ENCODE peak calls at places on chromosomes 6 and 20, in six cellular contexts. B is PC-3, Y is mucosa of descending colon, A is IMR-90, M is colonic mucosa, C is ascending aorta. O is an unnamed sample.

GRCh38 chr6:37155394-37156312 is 14.3 kb upstream of the PIM1 start:
- DNase-seq in M (peak; percentile 53), B (no peak), A (no peak), Y (no peak), C (no peak), O (no peak)

GRCh38 chr6:18260448-18261106 is 3.8 kb downstream of the DEK start:
- DNase-seq in A (peak; percentile 36), C (peak; percentile 62), Y (no peak), B (peak; percentile 71), M (no peak), O (no peak)

GRCh38 chr6:3887150-3887700 is 38.1 kb downstream of the FAM50B start:
- DNase-seq in A (peak; percentile 54), C (no peak), Y (no peak), B (peak; percentile 36), M (no peak), O (no peak)

GRCh38 chr6:11460001-11460668 is 77.4 kb upstream of the TMEM170B start:
- DNase-seq in B (peak; percentile 31), M (peak; percentile 44), C (no peak), Y (no peak), A (peak; percentile 20), O (no peak)

GRCh38 chr6:129923520-129923919 is 62.4 kb upstream of the TMEM244 start:
- DNase-seq in A (peak; percentile 81), Y (no peak), M (no peak), B (no peak), C (no peak), O (no peak)

GRCh38 chr6:113644861-113645575 is 212.1 kb upstream of the MARCKS start:
- DNase-seq in M (no peak), C (no peak), A (peak; percentile 98), Y (no peak), B (peak; percentile 78), O (peak; percentile 88)

GRCh38 chr6:170442596-170442995 is 110.5 kb downstream of the PSMB1 start:
- DNase-seq in M (no peak), A (no peak), C (peak; percentile 13), B (no peak), Y (no peak), O (no peak)

GRCh38 chr6:90536516-90536915 is 50.4 kb downstream of the MAP3K7 start:
- DNase-seq in A (no peak), Y (no peak), B (no peak), M (no peak), C (no peak), O (no peak)

GRCh38 chr6:154861825-154862224 is 128.6 kb downstream of the SCAF8 start:
- DNase-seq in M (no peak), B (no peak), A (no peak), C (no peak), Y (no peak), O (no peak)

GRCh38 chr6:72522735-72523141 is 99.1 kb upstream of the KCNQ5 start:
- DNase-seq in B (peak; percentile 10), A (no peak), C (no peak), Y (no peak), M (no peak), O (no peak)

GRCh38 chr20:39468703-39469102 is 506.6 kb downstream of the DHX35 start:
- DNase-seq in A (no peak), B (no peak), M (no peak), Y (no peak), C (no peak), O (no peak)

GRCh38 chr6:111105578-111105977 is 18.3 kb downstream of the SLC16A10 start:
- DNase-seq in A (peak; percentile 31), B (peak; percentile 64), C (no peak), M (peak; percentile 91), Y (peak; percentile 91), O (no peak)

GRCh38 chr20:3000852-3001523 is 42.4 kb upstream of the GNRH2 start:
- DNase-seq in A (peak; percentile 75), M (no peak), C (no peak), Y (no peak), B (peak; percentile 82), O (peak; percentile 37)
- TF ChIP-seq CTCF in A (peak; percentile 74), M (peak; percentile 43), C (peak; percentile 36), Y (no peak), B (peak; percentile 77), O (peak; percentile 62)

DNA sequence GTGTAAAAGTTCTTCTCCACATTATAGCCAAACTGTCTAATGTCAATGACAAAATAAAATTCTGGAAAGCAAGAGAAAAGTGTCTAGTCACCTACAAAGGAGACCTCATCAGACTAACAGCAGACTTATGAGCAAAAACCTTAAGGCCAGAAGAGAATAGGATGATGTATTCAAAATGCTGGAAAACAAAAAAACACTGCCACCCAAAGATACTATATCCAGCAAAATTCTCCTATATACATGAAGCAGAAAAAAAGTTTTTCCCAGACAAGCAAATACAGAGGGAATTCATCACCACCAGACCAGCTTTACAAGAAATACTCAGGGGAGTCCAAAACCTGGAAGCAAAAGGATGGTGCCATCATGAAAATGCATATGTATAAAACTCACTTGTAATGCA is 755.6 kb upstream of the CITED2 start:
- DNase-seq in A (no peak), Y (no peak), B (no peak), C (no peak), M (no peak), O (no peak)
- H3K9me3 ChIP-seq in A (peaks cover 12% of the 10 kb centered on the region), Y (peaks cover 17% of the 10 kb centered on the region), B (no peaks in the 10 kb centered on the region), C (peaks cover 24% of the 10 kb centered on the region), M (no peaks in the 10 kb centered on the region), O (no peaks in the 10 kb centered on the region)

GRCh38 chr20:6122873-6123649 is at the start of gene FERMT1:
- DNase-seq in C (no peak), Y (peak; percentile 89), A (peak; percentile 54), B (peak; percentile 96), M (peak; percentile 89), O (no peak)
- TF ChIP-seq CTCF in C (no peak), Y (no peak), A (no peak), B (peak; percentile 37), M (no peak), O (no peak)

DNA sequence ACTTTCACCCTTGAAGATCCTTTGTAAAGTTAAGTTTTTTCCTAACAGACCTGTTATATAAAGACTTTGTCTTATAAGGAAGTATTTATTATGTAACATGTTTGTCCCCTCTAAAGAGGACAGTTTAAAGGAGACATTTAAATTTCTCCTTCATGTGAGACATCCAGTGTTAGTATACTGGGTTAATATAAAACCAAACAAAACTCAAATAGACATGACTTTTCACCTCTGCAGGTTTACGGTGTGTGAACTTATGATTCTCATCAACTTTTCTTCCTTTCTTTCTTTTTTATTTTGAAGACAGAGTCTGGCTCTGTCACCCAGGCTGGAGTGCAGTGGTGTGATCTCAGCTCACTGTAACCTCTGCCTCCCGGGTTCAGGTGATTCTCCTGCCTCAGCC is 17.4 kb upstream of the MPC1 start:
- DNase-seq in Y (no peak), C (no peak), A (no peak), B (no peak), M (no peak), O (no peak)
- H3K9me3 ChIP-seq in Y (no peaks in the 10 kb centered on the region), C (no peaks in the 10 kb centered on the region), A (peaks cover 3% of the 10 kb centered on the region), B (no peaks in the 10 kb centered on the region), M (no peaks in the 10 kb centered on the region), O (peaks cover 7% of the 10 kb centered on the region)

GRCh38 chr6:133368664-133369063 is 127.5 kb downstream of the EYA4 start:
- DNase-seq in A (peak; percentile 10), M (no peak), C (no peak), B (peak; percentile 51), Y (no peak), O (no peak)

GRCh38 chr6:133369755-133370154 is 128.6 kb downstream of the EYA4 start:
- DNase-seq in M (no peak), A (no peak), Y (no peak), B (no peak), C (no peak), O (no peak)
- TF ChIP-seq CTCF in M (no peak), A (no peak), Y (no peak), B (no peak), C (no peak), O (no peak)

DNA sequence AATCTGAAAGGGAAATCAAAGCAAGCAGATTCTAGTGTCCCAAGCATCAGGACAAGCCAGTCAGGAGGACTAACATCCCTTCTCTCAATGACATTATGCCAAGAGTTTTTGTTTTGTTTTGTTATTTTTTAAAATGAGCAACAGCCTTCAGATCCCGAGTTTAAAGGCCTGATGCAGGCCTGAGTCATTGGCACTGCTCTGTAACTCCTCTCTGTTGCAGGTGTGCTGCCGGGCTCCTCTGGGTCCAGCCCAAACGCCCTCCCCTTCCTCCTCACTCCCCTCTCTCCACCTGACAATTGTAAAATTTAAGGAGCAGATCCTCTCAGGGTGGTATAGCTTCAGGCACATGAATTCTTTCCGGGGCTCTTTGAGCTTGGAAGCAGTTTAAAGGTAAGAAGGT is 502.0 kb downstream of the BMP2 start:
- DNase-seq in C (no peak), B (peak; percentile 59), Y (no peak), A (no peak), M (no peak), O (no peak)
- H3K9me3 ChIP-seq in C (no peaks in the 10 kb centered on the region), B (no peaks in the 10 kb centered on the region), Y (no peaks in the 10 kb centered on the region), A (no peaks in the 10 kb centered on the region), M (no peaks in the 10 kb centered on the region), O (no peaks in the 10 kb centered on the region)

DNA sequence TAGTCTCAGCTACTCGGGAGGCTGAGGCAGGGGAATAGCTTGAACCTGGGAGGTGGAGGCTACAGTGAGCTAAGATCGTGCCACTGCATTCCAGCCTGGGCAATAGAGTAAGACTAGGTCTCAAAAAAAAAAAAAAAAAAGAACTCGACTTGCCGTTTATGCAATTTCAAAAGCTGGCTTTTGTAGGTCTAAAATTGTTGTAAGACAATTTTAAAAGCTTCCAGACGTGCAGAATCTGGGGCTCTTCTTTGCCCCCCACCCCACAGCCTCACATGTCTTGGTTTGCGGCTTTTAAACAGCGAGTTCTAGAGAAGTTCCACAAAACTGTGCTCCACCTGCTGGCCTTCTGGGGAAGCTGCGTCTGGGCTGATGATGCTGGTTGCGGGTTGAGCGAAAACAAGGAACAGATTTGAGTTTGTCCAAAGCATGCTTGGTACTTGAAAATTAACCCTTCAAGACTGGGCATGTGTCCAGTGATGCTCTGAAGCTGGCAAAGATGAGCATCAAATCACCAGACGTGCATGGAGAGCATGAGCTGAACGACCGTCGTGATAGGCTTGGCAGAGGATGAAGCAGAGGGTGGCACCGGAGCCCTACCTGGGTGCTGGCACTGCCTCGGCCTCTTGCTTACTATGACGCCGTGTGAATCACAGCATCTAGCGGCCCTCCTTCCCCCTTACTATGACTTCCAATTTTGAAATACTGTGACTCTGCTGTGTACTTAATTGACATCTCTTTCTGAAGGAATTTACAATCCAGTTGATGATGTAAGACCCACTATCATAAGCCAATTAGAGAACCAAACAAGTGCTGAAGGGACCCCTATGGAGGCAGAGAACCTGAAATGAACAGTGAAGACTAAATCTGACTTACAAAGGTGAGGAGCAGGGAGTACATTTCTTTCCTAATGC is 171.4 kb downstream of the GMPR start:
- DNase-seq in B (peak; percentile 83), M (peak; percentile 69), A (peak; percentile 45), C (peak; percentile 83), Y (peak; percentile 60), O (no peak)
- TF ChIP-seq CTCF in B (peak; percentile 94), M (peak; percentile 72), A (peak; percentile 50), C (peak; percentile 82), Y (peak; percentile 61), O (peak; percentile 84)